ENCODE peak calls at places on chromosomes 12 and 14, in eight cellular contexts. L, G, C, K, O, R, X and Z are unnamed samples.

GRCh38 chr12:57242329-57242690 is 8.7 kb downstream of the STAC3 start:
- DNase-seq in L (no peak), C (no peak), G (peak; percentile 64), O (no peak), K (peak; percentile 58), X (no peak), R (no peak), Z (peak; percentile 79)

GRCh38 chr14:101885254-101885576 is 79.2 kb upstream of the DYNC1H1 start:
- DNase-seq in X (no peak), R (no peak), O (no peak), L (no peak), G (no peak), C (no peak), K (no peak), Z (no peak)

GRCh38 chr14:36738269-36738668 is 76.6 kb downstream of the PAX9 start:
- DNase-seq in R (no peak), L (no peak), O (no peak), K (no peak), X (no peak), G (no peak), C (no peak), Z (no peak)

GRCh38 chr14:61470261-61470953 is 149.0 kb downstream of the PRKCH start:
- DNase-seq in L (no peak), R (no peak), K (no peak), G (peak; percentile 41), C (no peak), O (peak; percentile 83), X (no peak), Z (no peak)

GRCh38 chr12:114638790-114639435 is 45.1 kb downstream of the TBX3 start:
- DNase-seq in C (no peak), G (no peak), L (no peak), R (no peak), K (no peak), X (no peak), O (no peak), Z (no peak)

GRCh38 chr12:99453831-99454538 is 193.6 kb upstream of the GARIN6 start:
- DNase-seq in X (no peak), R (no peak), L (no peak), C (no peak), O (no peak), K (no peak), G (no peak), Z (no peak)

GRCh38 chr14:97408937-97409860 is 612.0 kb downstream of the VRK1 start:
- DNase-seq in R (peak; percentile 27), C (no peak), O (no peak), L (no peak), X (no peak), K (no peak), G (no peak), Z (no peak)

GRCh38 chr14:74326369-74327152 is 21.7 kb upstream of the VRTN start:
- DNase-seq in R (no peak), X (no peak), C (no peak), L (no peak), K (no peak), O (no peak), G (peak; percentile 10), Z (no peak)

GRCh38 chr14:64845878-64846277 is 33.8 kb downstream of the SPTB start:
- DNase-seq in L (no peak), R (no peak), X (no peak), G (peak; percentile 41), C (no peak), O (no peak), K (no peak), Z (no peak)

GRCh38 chr14:67524152-67524963 is 8.7 kb upstream of the PLEKHH1 start:
- DNase-seq in C (no peak), O (no peak), X (no peak), K (no peak), G (no peak), L (no peak), R (no peak), Z (no peak)

GRCh38 chr12:103100226-103100866 is 142.9 kb downstream of the ASCL1 start:
- DNase-seq in L (no peak), X (no peak), G (peak; percentile 67), K (no peak), C (no peak), O (no peak), R (no peak), Z (no peak)

GRCh38 chr12:46386877-46387629 is 14.5 kb upstream of the SLC38A2 start:
- DNase-seq in L (no peak), R (no peak), G (no peak), C (no peak), K (no peak), X (no peak), O (peak; percentile 47), Z (no peak)

GRCh38 chr12:88338486-88338885 is 196.4 kb downstream of the TMTC3 start:
- DNase-seq in G (no peak), X (no peak), C (no peak), L (no peak), R (no peak), O (no peak), K (no peak), Z (no peak)

GRCh38 chr14:92865674-92866073 is 57.3 kb upstream of the CHGA start:
- DNase-seq in L (no peak), C (no peak), R (no peak), K (no peak), G (no peak), X (no peak), O (no peak), Z (no peak)

GRCh38 chr14:84490081-84490480 is 1039.9 kb upstream of the FLRT2 start:
- DNase-seq in X (no peak), O (no peak), C (no peak), L (no peak), R (no peak), K (no peak), G (no peak), Z (no peak)

GRCh38 chr12:3964404-3964803 is 91.2 kb upstream of the PARP11 start:
- DNase-seq in K (no peak), R (no peak), G (peak; percentile 24), O (peak; percentile 23), X (no peak), L (no peak), C (no peak), Z (no peak)

GRCh38 chr14:76696361-76696760 is 64.9 kb upstream of the VASH1 start:
- DNase-seq in R (no peak), L (no peak), X (no peak), O (no peak), K (no peak), G (no peak), C (no peak), Z (no peak)

GRCh38 chr14:77377502-77377844 is 294 bp downstream of the SAMD15 start:
- DNase-seq in C (no peak), X (no peak), L (no peak), G (no peak), R (no peak), K (no peak), O (no peak), Z (no peak)

GRCh38 chr14:55097894-55098560 is 31.0 kb upstream of the LGALS3 start:
- DNase-seq in O (no peak), R (peak; percentile 99), G (no peak), K (peak; percentile 53), L (no peak), X (no peak), C (no peak), Z (peak; percentile 72)
- TF ChIP-seq EP300 in O (no peak), R (peak; percentile 89), G (no peak), K (no peak), L (no peak), X (no peak), C (no peak), Z (no peak)

GRCh38 chr14:99189201-99189801 is 82.7 kb downstream of the BCL11B start:
- DNase-seq in K (no peak), X (no peak), O (no peak), C (no peak), G (no peak), R (no peak), L (no peak), Z (no peak)
- H3K4me3 ChIP-seq in K (no peak overlapping the region), X (peak overlapping the region; percentile 24), O (no peak overlapping the region), C (no peak overlapping the region), G (no peak overlapping the region), R (no peak overlapping the region), L (no peak overlapping the region), Z (no peak overlapping the region)

DNA sequence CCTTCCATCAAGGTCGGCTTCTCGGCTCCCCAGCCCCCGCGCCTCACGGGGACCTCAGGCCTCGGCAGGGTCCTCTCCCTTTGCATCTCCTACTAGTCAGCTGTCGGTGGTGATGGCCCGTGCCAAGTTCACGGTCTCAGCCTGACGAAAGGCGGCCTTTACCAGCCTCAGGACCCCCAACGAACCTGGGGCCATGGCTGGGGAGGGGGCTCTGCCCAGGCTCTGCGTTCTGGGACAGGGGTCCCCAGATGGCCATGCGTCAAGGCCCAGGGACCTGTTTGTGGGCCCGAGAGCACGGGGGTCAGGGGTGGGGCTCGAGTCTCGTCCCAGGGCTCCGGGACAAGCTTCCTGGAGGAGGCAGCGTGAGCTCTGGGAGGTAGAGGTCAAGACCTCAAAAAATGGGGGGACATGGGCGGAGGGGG is 32.8 kb upstream of the DEGS2 start:
- DNase-seq in L (no peak), C (peak; percentile 71), X (no peak), R (no peak), O (no peak), G (no peak), K (no peak), Z (peak; percentile 77)
- TF ChIP-seq EP300 in L (no peak), C (no peak), X (no peak), R (no peak), O (no peak), G (no peak), K (no peak), Z (no peak)

GRCh38 chr12:96886998-96887677 is 19.9 kb upstream of the NEDD1 start:
- DNase-seq in K (peak; percentile 48), C (peak; percentile 48), R (no peak), O (no peak), L (no peak), X (no peak), G (no peak), Z (no peak)

GRCh38 chr12:96892104-96892503 is 15.0 kb upstream of the NEDD1 start:
- DNase-seq in R (no peak), O (no peak), K (no peak), X (no peak), G (no peak), C (no peak), L (no peak), Z (no peak)

GRCh38 chr12:96883571-96883970 is 23.5 kb upstream of the NEDD1 start:
- DNase-seq in L (no peak), K (no peak), O (no peak), X (no peak), R (no peak), G (no peak), C (no peak), Z (no peak)

GRCh38 chr12:96890331-96890730 is 16.7 kb upstream of the NEDD1 start:
- DNase-seq in K (no peak), O (no peak), C (no peak), R (no peak), X (no peak), G (no peak), L (no peak), Z (no peak)

DNA sequence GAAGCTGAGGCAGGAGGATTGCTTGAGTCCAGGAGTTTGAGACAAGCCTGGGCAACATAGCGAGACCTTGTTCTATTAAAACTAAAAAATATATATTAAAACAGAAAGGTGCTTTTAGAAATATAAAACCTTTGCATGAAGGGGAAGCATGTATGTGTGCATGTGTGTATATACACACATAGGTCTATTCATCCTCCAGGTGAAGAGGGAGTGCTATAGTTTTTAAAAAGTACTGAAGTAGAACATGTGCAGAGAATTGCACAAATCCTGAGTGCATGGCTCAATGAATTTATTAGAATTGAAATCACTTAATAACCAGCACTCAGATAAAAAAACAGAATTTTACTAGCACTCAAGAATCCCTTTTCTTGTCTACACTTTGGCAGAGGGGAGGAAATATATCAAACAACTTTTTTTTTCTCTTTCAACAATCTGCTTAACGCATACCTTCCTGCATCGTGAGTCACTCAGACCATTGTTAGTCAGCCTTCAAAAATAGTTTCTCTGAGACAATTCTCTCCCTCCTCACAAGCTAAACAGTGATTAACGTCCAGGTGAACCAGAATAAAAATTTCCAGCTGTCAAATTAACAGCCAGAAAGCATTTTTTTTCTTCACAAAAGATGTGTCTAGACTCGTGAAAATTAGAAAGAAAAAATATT is 17.7 kb upstream of the NEDD1 start:
- DNase-seq in K (no peak), O (peak; percentile 22), R (no peak), G (no peak), C (no peak), L (no peak), X (no peak), Z (no peak)
- H3K4me3 ChIP-seq in K (no peak overlapping the region), O (no peak overlapping the region), R (no peak overlapping the region), G (no peak overlapping the region), C (no peak overlapping the region), L (no peak overlapping the region), X (no peak overlapping the region), Z (no peak overlapping the region)